ENCODE peak calls at places on chromosomes 13 and 19, in eight cellular contexts. B, E, J, R, N, L, I and S are unnamed samples.

GRCh38 chr19:15154002-15154612 is 46.7 kb downstream of the NOTCH3 start:
- DNase-seq in E (peak), N (no peak), R (peak), B (peak), L (no peak), J (peak), I (peak), S (peak)

GRCh38 chr19:9584073-9584833 is at the start of gene ZNF121:
- DNase-seq in L (peak), N (peak), I (peak), R (peak), B (peak), J (peak), E (peak), S (peak)

GRCh38 chr19:39705578-39706188 is 1.4 kb downstream of the LGALS14 start:
- DNase-seq in L (no peak), E (peak), I (no peak), B (no peak), J (no peak), N (no peak), R (no peak), S (no peak)

GRCh38 chr19:31347828-31348314 is 1.4 kb downstream of the TSHZ3 start:
- DNase-seq in R (no peak), E (no peak), B (no peak), J (no peak), N (no peak), L (peak), I (no peak), S (no peak)

GRCh38 chr19:48520134-48520533 is 8.5 kb upstream of the LMTK3 start:
- DNase-seq in L (no peak), B (no peak), N (no peak), I (no peak), R (no peak), E (no peak), J (no peak), S (no peak)

GRCh38 chr13:45162821-45163220 is 38.0 kb downstream of the KCTD4 start:
- DNase-seq in J (no peak), R (no peak), L (no peak), E (no peak), N (peak), I (no peak), B (no peak), S (no peak)

GRCh38 chr19:11451942-11452813 is 16.7 kb downstream of the PRKCSH start:
- DNase-seq in E (no peak), L (no peak), N (no peak), J (no peak), B (no peak), I (no peak), R (no peak), S (no peak)

GRCh38 chr19:47232422-47233211 is 1.6 kb upstream of the BBC3 start:
- DNase-seq in B (no peak), I (peak), E (peak), L (no peak), N (peak), J (no peak), R (no peak), S (peak)

GRCh38 chr13:33953203-33953602 is 135.3 kb downstream of the RFC3 start:
- DNase-seq in R (no peak), I (no peak), J (no peak), E (no peak), N (no peak), B (no peak), L (no peak), S (no peak)

GRCh38 chr19:40266912-40267600 is 18.1 kb downstream of the AKT2 start:
- DNase-seq in B (no peak), N (no peak), I (no peak), E (no peak), J (no peak), R (no peak), L (no peak), S (no peak)

GRCh38 chr13:50309200-50309848 is 294.1 kb downstream of the KCNRG start:
- DNase-seq in N (no peak), J (no peak), L (no peak), R (no peak), B (no peak), I (no peak), E (no peak), S (no peak)

GRCh38 chr19:52689804-52690394 is 44.9 kb downstream of the ZNF611 start:
- DNase-seq in B (peak), I (peak), N (no peak), L (peak), R (peak), E (peak), J (no peak), S (peak)

GRCh38 chr13:98253526-98253925 is 76.5 kb upstream of the RNF113B start:
- DNase-seq in B (no peak), L (no peak), I (no peak), N (no peak), R (no peak), E (no peak), J (no peak), S (no peak)

GRCh38 chr19:47895165-47895782 is 9.2 kb upstream of the SULT2A1 start:
- DNase-seq in B (no peak), E (no peak), J (no peak), R (no peak), N (no peak), L (no peak), I (no peak), S (no peak)

GRCh38 chr13:42405665-42406390 is 133.9 kb downstream of the AKAP11 start:
- DNase-seq in E (peak), I (no peak), L (no peak), R (no peak), J (no peak), N (no peak), B (no peak), S (no peak)

GRCh38 chr19:46386996-46387712 is 26.2 kb downstream of the CCDC8 start:
- DNase-seq in B (no peak), N (no peak), L (no peak), R (no peak), I (no peak), E (no peak), J (no peak), S (no peak)

GRCh38 chr13:96768524-96768923 is 225.8 kb downstream of the OXGR1 start:
- DNase-seq in R (no peak), N (no peak), E (no peak), I (no peak), L (no peak), B (no peak), J (no peak), S (no peak)

GRCh38 chr19:45766919-45767346 is 2.1 kb downstream of the SIX5 start:
- DNase-seq in L (no peak), N (no peak), I (no peak), E (no peak), J (no peak), B (peak), R (peak), S (no peak)

GRCh38 chr19:15101479-15102082 is 5.6 kb upstream of the SYDE1 start:
- DNase-seq in L (no peak), I (peak), R (peak), E (peak), B (peak), J (peak), N (no peak), S (peak)

GRCh38 chr19:50003810-50004419 is 21.3 kb downstream of the VRK3 start:
- DNase-seq in E (peak), L (peak), R (no peak), N (peak), J (no peak), B (no peak), I (peak), S (no peak)

GRCh38 chr19:57302020-57302465 is 18.2 kb upstream of the ZNF543 start:
- DNase-seq in B (no peak), E (no peak), J (no peak), I (no peak), L (no peak), R (no peak), N (no peak), S (peak)

GRCh38 chr13:110329258-110329657 is 22.2 kb downstream of the COL4A2 start:
- DNase-seq in N (no peak), R (no peak), I (no peak), B (no peak), J (no peak), E (no peak), L (no peak), S (no peak)

GRCh38 chr19:18385675-18386542 is at the start of gene GDF15:
- DNase-seq in L (peak), N (peak), R (peak), J (peak), I (no peak), E (peak), B (peak), S (peak)

GRCh38 chr13:93328943-93329342 is 102.3 kb downstream of the GPC6 start:
- DNase-seq in I (no peak), R (no peak), N (no peak), L (no peak), J (no peak), B (no peak), E (no peak), S (no peak)